ENCODE peak calls at places on chromosomes 7 and 10, in four cellular contexts. P, W, G and T are unnamed samples. For H3K4me1, the result is how much of the 10 kb centered on the place peaks cover.

GRCh38 chr7:118324790-118325449 is 100.4 kb downstream of the ANKRD7 start:
- DNase-seq in P (no peak), W (no peak), G (no peak), T (no peak)

GRCh38 chr7:2800923-2801682 is 43.0 kb downstream of the GNA12 start:
- DNase-seq in P (no peak), W (peak), G (peak), T (peak)

GRCh38 chr10:117936136-117936535 is 110.6 kb downstream of the RAB11FIP2 start:
- DNase-seq in P (no peak), W (no peak), G (peak), T (no peak)

GRCh38 chr7:158277219-158278141 is 310.1 kb downstream of the PTPRN2 start:
- DNase-seq in P (no peak), W (no peak), G (no peak), T (no peak)

GRCh38 chr10:60434418-60435046 is 44.9 kb upstream of the ANK3 start:
- DNase-seq in P (peak), W (no peak), G (no peak), T (peak)

GRCh38 chr7:85464042-85464651 is 277.3 kb upstream of the SEMA3D start:
- DNase-seq in P (no peak), W (no peak), G (no peak), T (no peak)

GRCh38 chr10:86306628-86307278 is 59.8 kb downstream of the GRID1 start:
- DNase-seq in P (no peak), W (no peak), G (no peak), T (no peak)

GRCh38 chr7:16847381-16847860 is 34.4 kb downstream of the AGR3 start:
- DNase-seq in P (peak), W (no peak), G (no peak), T (peak)

GRCh38 chr10:104391150-104391968 is 37.7 kb downstream of the CFAP58 start:
- DNase-seq in P (no peak), W (no peak), G (no peak), T (no peak)

GRCh38 chr10:119189811-119190282 is 11.2 kb upstream of the PRDX3 start:
- DNase-seq in P (no peak), W (no peak), G (no peak), T (no peak)

GRCh38 chr10:3071405-3072198 is 4.3 kb downstream of the PFKP start:
- DNase-seq in P (no peak), W (no peak), G (no peak), T (peak)

GRCh38 chr10:47277352-47278151 is 22.4 kb upstream of the GDF10 start:
- DNase-seq in P (no peak), W (no peak), G (no peak), T (peak)

GRCh38 chr10:71889388-71889987 is 38.4 kb upstream of the PSAP start:
- DNase-seq in P (no peak), W (no peak), G (no peak), T (no peak)

GRCh38 chr10:71888248-71888622 is 37.2 kb upstream of the PSAP start:
- DNase-seq in P (no peak), W (peak), G (no peak), T (no peak)

GRCh38 chr10:71888623-71889387 is 37.8 kb upstream of the PSAP start:
- DNase-seq in P (peak), W (peak), G (peak), T (peak)

GRCh38 chr10:71891437-71891836 is 40.4 kb upstream of the PSAP start:
- DNase-seq in P (no peak), W (no peak), G (no peak), T (no peak)

DNA sequence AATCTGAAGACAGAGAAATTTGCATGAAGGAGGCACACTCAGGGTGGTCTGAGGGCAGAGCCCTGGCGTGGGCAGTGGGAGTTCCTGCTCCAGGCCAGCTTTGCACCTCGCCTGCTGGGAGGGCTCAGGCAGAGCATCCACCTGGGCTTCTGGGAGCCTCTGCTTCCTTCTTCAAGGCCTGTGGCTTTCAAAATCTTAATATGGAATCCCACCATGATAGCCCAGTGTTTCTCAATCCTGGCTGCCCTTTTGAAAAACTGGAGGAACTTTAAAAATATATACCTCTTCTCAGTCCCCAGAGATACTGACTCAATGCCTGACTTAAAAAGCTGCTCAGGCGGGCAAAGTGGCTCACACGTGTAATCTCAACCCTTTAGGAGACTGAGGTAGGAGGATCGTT is 36.7 kb upstream of the PSAP start:
- DNase-seq in P (no peak), W (no peak), G (no peak), T (no peak)
- H3K4me3 ChIP-seq in P (no peak), W (peak), G (no peak), T (no peak)

DNA sequence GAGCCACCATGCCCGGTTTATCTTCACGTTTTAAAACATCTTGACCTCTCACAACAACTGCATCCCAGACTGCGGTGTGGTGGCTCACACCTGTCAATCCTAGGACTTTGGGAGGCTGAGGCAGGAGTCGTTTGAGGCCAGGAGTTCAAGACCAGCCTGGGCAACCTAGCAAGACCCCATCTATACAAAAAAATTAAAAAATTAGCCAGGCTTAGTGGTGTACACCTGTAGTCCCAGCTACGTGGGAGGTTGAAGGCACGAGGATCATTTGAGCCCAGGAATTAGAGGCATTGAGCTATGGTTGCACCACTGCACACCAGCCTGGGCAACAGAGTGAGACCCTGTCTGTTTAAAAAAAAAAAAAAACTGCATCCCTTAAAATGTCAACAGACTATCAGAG is 20.2 kb downstream of the TNRC18 start:
- DNase-seq in P (no peak), W (no peak), G (no peak), T (no peak)
- H3K27ac ChIP-seq in P (no peak), W (no peak), G (no peak), T (no peak)

GRCh38 chr10:10807106-10807505 is 210.6 kb upstream of the CELF2 start:
- DNase-seq in P (no peak), W (no peak), G (no peak), T (no peak)

GRCh38 chr10:10814103-10814502 is 203.6 kb upstream of the CELF2 start:
- DNase-seq in P (no peak), W (no peak), G (no peak), T (no peak)

GRCh38 chr10:10816453-10816852 is 201.2 kb upstream of the CELF2 start:
- DNase-seq in P (no peak), W (no peak), G (no peak), T (no peak)

DNA sequence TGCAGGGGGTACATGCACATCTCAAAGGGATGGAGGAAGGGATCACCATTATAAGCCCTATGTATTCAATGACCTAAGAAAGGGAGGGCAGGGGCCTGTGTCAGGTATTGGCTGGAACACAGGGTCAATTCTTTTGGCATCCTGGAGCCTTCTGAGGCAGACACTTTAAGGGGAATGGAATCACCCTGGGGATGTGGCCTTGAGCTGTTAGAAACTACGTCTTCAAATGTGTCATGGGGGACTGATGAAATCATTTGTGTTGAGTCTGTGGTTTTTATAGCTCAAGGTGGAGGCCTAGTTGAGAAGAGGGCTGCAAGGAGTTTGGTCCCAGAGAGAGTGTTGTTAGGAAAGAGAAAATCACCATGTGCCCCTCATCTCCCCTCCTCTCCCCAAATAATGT is 206.1 kb upstream of the CELF2 start:
- DNase-seq in P (no peak), W (no peak), G (no peak), T (no peak)
- H3K4me1 ChIP-seq in P (under half), W (under half), G (under half), T (under half)

GRCh38 chr10:57786331-57786730 is 481.4 kb downstream of the IPMK start:
- DNase-seq in P (no peak), W (no peak), G (no peak), T (no peak)
- H3K4me3 ChIP-seq in P (no peak), W (no peak), G (no peak), T (no peak)

DNA sequence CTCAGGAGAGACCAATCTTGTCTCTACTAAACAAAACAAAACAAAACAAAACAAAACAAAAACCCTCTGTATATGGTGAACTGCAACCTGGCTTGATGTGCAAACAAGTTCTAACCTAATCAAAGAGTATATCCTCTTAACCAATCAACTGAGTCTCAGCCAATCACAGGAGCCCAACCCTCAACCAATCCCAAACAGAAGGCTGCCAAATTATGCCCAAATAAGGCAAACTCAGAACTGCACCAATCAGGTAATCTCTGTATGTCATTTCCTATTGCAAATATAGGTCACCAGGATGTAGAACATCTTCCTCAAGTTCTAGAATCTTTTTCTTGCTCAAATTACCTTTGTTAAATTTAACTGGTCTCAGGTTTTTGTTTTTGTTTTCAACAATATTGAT is 5.2 kb downstream of the FAM133B start:
- DNase-seq in P (no peak), W (no peak), G (no peak), T (no peak)
- H3K27ac ChIP-seq in P (no peak), W (no peak), G (peak), T (no peak)

GRCh38 chr10:77162697-77163096 is 474.9 kb downstream of the KCNMA1 start:
- DNase-seq in P (no peak), W (no peak), G (no peak), T (no peak)

GRCh38 chr10:77158666-77159065 is 478.9 kb downstream of the KCNMA1 start:
- DNase-seq in P (peak), W (no peak), G (no peak), T (no peak)

GRCh38 chr10:77160679-77161078 is 476.9 kb downstream of the KCNMA1 start:
- DNase-seq in P (peak), W (no peak), G (no peak), T (peak)

GRCh38 chr10:77157248-77158019 is 480.2 kb downstream of the KCNMA1 start:
- DNase-seq in P (peak), W (no peak), G (no peak), T (peak)

DNA sequence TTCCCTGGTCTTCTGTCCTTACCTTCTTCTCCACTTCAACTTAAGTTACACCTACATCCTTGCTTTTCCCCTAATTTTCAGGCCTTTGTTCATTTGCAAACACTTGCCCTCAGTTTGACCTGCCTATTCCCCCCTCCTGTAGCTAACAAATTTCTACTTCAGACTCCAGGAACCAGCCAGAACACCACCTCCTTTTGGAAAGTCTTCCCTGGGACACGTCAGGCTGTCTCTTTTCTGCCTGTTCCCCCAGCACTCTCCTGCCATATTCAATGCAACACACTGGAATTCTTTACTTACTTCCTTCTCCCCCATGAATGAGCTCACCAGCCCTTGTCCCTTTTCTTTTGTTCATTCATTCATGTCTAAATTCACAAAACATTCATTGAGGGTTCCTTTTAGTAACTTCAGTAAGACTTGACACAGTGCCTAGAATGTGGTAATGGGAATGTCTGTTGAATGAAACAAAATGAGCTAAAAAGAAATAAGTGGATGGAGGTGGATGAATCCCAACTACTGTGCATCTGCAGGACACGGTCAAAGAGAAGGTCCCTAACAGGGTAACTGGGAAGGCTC is 478.0 kb downstream of the KCNMA1 start:
- DNase-seq in P (no peak), W (no peak), G (no peak), T (no peak)
- H3K4me1 ChIP-seq in P (under half), W (under half), G (under half), T (under half)

DNA sequence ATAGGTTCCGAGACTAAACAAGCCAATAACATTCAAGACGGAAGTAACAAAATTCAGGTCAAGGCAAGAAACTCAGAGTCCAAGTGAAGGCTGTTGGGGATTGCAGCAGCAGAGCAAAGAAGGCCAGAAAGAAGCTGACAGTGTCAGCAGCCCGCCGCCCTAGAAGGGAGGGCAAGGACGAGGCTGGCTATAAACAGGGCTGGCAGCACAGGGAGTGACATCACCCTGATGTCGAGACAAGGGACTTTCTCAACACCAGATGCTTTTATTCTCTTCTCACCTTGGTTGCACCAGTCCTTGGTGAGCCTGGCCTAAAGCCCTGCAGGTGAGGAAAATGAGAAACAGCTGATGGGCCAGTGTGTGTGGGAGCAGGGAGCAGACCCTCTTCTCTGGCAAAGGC is 687.7 kb upstream of the NRP1 start:
- DNase-seq in P (no peak), W (no peak), G (no peak), T (no peak)
- H3K4me3 ChIP-seq in P (no peak), W (no peak), G (no peak), T (no peak)

GRCh38 chr10:25017661-25018060 is 1.2 kb downstream of the THNSL1 start:
- DNase-seq in P (no peak), W (no peak), G (no peak), T (no peak)

GRCh38 chr10:25015927-25016348 is at the start of gene ENKUR:
- DNase-seq in P (peak), W (peak), G (peak), T (peak)

GRCh38 chr10:25018703-25019102 is 2.3 kb downstream of the THNSL1 start:
- DNase-seq in P (no peak), W (no peak), G (no peak), T (no peak)

GRCh38 chr10:25016349-25017246 is at the start of gene THNSL1:
- DNase-seq in P (peak), W (peak), G (peak), T (peak)

DNA sequence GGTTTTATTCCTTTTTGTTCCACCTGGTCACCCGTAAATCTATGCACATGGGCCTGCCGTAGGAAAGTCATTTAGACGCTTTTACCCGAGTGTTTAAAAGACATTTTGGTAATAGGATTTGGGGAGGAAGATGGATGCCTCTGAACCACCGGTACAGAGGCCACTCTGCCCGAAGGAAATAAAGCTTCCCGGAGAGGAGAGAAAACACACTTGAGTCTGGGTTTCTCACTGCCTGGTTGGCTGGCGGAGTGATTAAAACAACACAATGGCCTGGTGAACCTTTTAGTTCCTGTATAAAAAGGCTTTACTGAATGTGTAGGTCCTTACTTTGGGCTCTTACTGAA is 807 bp downstream of the THNSL1 start:
- DNase-seq in P (peak), W (no peak), G (no peak), T (no peak)
- H3K27ac ChIP-seq in P (peak), W (peak), G (peak), T (peak)

DNA sequence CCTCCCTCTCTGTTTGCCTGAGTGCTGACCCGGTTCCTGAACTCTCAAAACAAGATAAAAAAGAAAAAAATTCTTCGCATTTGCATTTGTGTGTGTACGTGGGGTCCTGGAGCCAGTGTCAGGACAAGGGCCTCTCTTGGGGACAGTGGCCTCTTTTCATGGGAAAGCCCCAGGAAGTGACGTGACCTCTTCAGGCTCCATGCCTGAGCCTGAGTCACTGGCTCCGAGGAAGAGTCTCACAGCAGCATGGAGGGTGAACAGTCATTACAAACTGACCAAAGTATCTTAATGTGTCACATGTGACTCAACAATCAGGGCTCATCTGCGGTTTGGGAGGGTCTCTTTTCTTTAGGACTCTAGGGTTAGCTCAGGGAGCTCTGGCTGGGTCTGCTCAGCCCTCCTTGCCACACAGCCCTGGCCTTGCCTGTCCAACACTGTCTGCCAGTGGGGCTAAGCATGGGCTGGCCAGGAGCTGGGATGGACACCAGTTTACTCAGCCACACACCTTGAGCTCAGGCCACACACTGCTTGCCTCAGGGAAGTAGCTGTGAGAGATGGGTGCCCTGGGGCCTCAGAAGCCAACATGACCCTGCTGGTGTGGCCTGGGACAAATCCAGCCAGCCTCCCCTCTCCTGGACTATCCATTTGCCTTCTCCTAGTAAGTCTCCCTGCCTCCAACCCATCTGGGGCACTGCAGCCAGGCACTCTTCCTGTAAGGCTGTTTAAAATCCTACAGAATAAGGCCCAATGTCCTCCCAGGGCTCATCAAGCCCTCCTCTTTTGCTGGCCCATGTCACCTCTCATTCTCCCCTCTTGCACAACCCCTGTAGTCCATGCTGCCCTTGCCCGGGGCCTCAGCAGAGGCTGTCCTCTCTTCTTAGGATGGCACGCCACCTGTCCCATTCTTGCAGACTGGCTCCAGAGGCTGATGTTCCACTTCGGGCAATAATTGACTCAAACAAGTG is 10.5 kb downstream of the TMEM273 start:
- DNase-seq in P (peak), W (no peak), G (peak), T (no peak)
- H3K4me1 ChIP-seq in P (under half), W (under half), G (half or more), T (under half)